ENCODE peak calls at places on chromosome 9, in ten cellular contexts. J is CD8-positive, alpha-beta memory T cell; B is stimulated activated CD4-positive, alpha-beta T cell treated with anti-CD3 and anti-CD28 coated beads, TNF-alpha, amount 100 ng/mL, for 48 hours; E is foreskin fibroblast; Y is AG10803; G is aorta; Q is HEK293T; F is activated T-cell treated with anti-CD3 and anti-CD28 coated beads for 1 hour; W is RWPE1; O is HuH-7. L is an unnamed sample.

GRCh38 chr9:21583628-21584027 is 101.5 kb upstream of the IFNE start:
- DNase-seq in O (no peak), Y (peak), J (no peak), G (no peak), W (no peak), B (no peak), Q (no peak), F (no peak), E (no peak), L (no peak)

GRCh38 chr9:37436540-37436939 is 14.0 kb downstream of the GRHPR start:
- DNase-seq in Q (no peak), W (no peak), F (no peak), O (no peak), B (no peak), E (no peak), J (no peak), Y (no peak), G (no peak), L (no peak)

GRCh38 chr9:71791875-71792274 is 23.6 kb upstream of the CEMIP2 start:
- DNase-seq in G (no peak), Y (peak), Q (no peak), E (no peak), W (no peak), F (no peak), B (no peak), J (no peak), O (no peak), L (no peak)

GRCh38 chr9:106107716-106108115 is 413.4 kb downstream of the TMEM38B start:
- DNase-seq in E (no peak), Q (no peak), Y (no peak), O (no peak), G (no peak), W (no peak), F (no peak), J (no peak), B (no peak), L (no peak)

GRCh38 chr9:96061293-96061987 is 185.9 kb downstream of the ERCC6L2 start:
- DNase-seq in W (peak), F (peak), E (peak), O (peak), Y (peak), G (peak), B (no peak), J (peak), Q (peak), L (no peak)

GRCh38 chr9:131578778-131579504 is 33.6 kb downstream of the PRRT1B start:
- DNase-seq in Y (no peak), E (no peak), Q (no peak), O (no peak), J (peak), G (peak), F (peak), W (no peak), B (no peak), L (peak)

GRCh38 chr9:35920004-35920658 is 10.8 kb downstream of the SPAAR start:
- DNase-seq in J (no peak), Y (peak), Q (no peak), W (no peak), E (no peak), B (no peak), G (no peak), O (no peak), F (no peak), L (peak)

GRCh38 chr9:137583957-137584356 is 5.2 kb upstream of the DPH7 start:
- DNase-seq in J (no peak), W (no peak), F (no peak), Y (no peak), B (no peak), O (no peak), Q (no peak), G (no peak), E (no peak), L (no peak)

GRCh38 chr9:36166150-36166927 is 2.8 kb upstream of the CCIN start:
- DNase-seq in F (peak), E (peak), W (peak), G (peak), O (peak), Y (peak), B (peak), Q (peak), J (peak), L (peak)

GRCh38 chr9:13705356-13705755 is 425.9 kb upstream of the MPDZ start:
- DNase-seq in W (no peak), O (no peak), F (no peak), J (no peak), E (no peak), Y (no peak), G (no peak), B (no peak), Q (no peak), L (no peak)

GRCh38 chr9:134377143-134377484 is 50.9 kb downstream of the RXRA start:
- DNase-seq in Y (no peak), J (no peak), Q (no peak), O (no peak), F (no peak), W (no peak), B (no peak), E (no peak), G (no peak), L (no peak)

GRCh38 chr9:97312556-97312955 is 5.1 kb downstream of the CCDC180 start:
- DNase-seq in E (no peak), Q (no peak), J (no peak), W (no peak), F (no peak), Y (no peak), O (no peak), B (no peak), G (no peak), L (no peak)

GRCh38 chr9:96618209-96619108 is 1.2 kb downstream of the CDC14B start:
- DNase-seq in J (no peak), O (peak), Q (peak), F (peak), E (peak), B (no peak), Y (peak), G (peak), W (peak), L (peak)

GRCh38 chr9:124884376-124884775 is 22.4 kb downstream of the ARPC5L start:
- DNase-seq in F (no peak), E (no peak), J (no peak), W (no peak), Q (no peak), G (no peak), B (no peak), O (no peak), Y (no peak), L (no peak)

GRCh38 chr9:103803245-103803644 is 290.9 kb upstream of the SMC2 start:
- DNase-seq in W (no peak), J (no peak), Q (no peak), F (no peak), Y (no peak), E (no peak), G (no peak), O (no peak), B (no peak), L (no peak)

GRCh38 chr9:93940951-93941350 is 14.2 kb downstream of the BARX1 start:
- DNase-seq in E (no peak), W (no peak), G (no peak), B (no peak), J (no peak), Y (no peak), O (no peak), F (no peak), Q (no peak), L (no peak)

GRCh38 chr9:36293918-36294317 is 35.7 kb upstream of the GNE start:
- DNase-seq in F (no peak), W (no peak), O (no peak), G (no peak), J (no peak), Q (no peak), Y (no peak), E (no peak), B (no peak), L (no peak)

GRCh38 chr9:33161589-33162132 is 5.5 kb downstream of the B4GALT1 start:
- DNase-seq in E (no peak), B (no peak), O (no peak), G (no peak), W (peak), Y (no peak), F (no peak), J (no peak), Q (no peak), L (no peak)

GRCh38 chr9:6955251-6955921 is 197.6 kb downstream of the KDM4C start:
- DNase-seq in O (peak), J (no peak), B (no peak), E (peak), Y (peak), F (no peak), W (no peak), G (no peak), Q (no peak), L (no peak)

GRCh38 chr9:129962889-129963703 is 79.9 kb downstream of the FNBP1 start:
- DNase-seq in O (no peak), F (peak), Y (peak), Q (no peak), G (peak), B (peak), J (peak), E (peak), W (peak), L (peak)

GRCh38 chr9:79300153-79300552 is 271.6 kb upstream of the TLE4 start:
- DNase-seq in Y (peak), W (no peak), F (no peak), Q (no peak), G (no peak), B (no peak), O (no peak), E (no peak), J (no peak), L (no peak)

GRCh38 chr9:126377521-126377920 is 50.9 kb downstream of the MVB12B start:
- DNase-seq in F (no peak), J (no peak), E (no peak), B (no peak), G (no peak), O (no peak), Y (no peak), Q (no peak), W (no peak), L (peak)

GRCh38 chr9:123049589-123050222 is 16.2 kb downstream of the GPR21 start:
- DNase-seq in Y (peak), Q (no peak), O (no peak), G (no peak), J (no peak), F (no peak), W (peak), E (peak), B (no peak), L (peak)